ENCODE peak calls at places on chromosomes 6 and 20, in five cellular contexts. O is GM06990, K is IMR-90, T is endodermal cell, C is neural progenitor cell. F is an unnamed sample. For H3K27me3, the result is how much of the 10 kb centered on the place peaks cover.

GRCh38 chr6:7787137-7787575 is 61.3 kb downstream of the BMP6 start:
- DNase-seq in K (peak), T (no peak), C (no peak), O (no peak), F (no peak)

GRCh38 chr6:157456524-157456829 is 75.5 kb downstream of the ZDHHC14 start:
- DNase-seq in T (no peak), O (no peak), C (no peak), K (no peak), F (no peak)

GRCh38 chr6:786946-787763 is 94.2 kb upstream of the EXOC2 start:
- DNase-seq in T (peak), C (peak), O (no peak), K (peak), F (no peak)

GRCh38 chr20:38133680-38134426 is 31.2 kb downstream of the TGM2 start:
- DNase-seq in O (no peak), K (no peak), T (no peak), C (no peak), F (no peak)

GRCh38 chr6:31225735-31226134 is 46.2 kb downstream of the HLA-C start:
- DNase-seq in T (no peak), O (no peak), C (no peak), K (no peak), F (no peak)

GRCh38 chr6:57252975-57253374 is 30.9 kb upstream of the RAB23 start:
- DNase-seq in T (no peak), K (peak), O (no peak), C (no peak), F (no peak)

GRCh38 chr6:157710604-157711003 is 112.4 kb upstream of the SNX9 start:
- DNase-seq in T (peak), O (no peak), K (no peak), C (no peak), F (no peak)

GRCh38 chr6:141265748-141266647 is 866.7 kb upstream of the GJE1 start:
- DNase-seq in K (no peak), O (no peak), C (no peak), T (no peak), F (no peak)

GRCh38 chr20:10448270-10449156 is 13.4 kb downstream of the SLX4IP start:
- DNase-seq in K (peak), C (peak), O (no peak), T (peak), F (no peak)

GRCh38 chr20:14888172-14888571 is 550.8 kb upstream of the FLRT3 start:
- DNase-seq in K (no peak), T (no peak), C (no peak), O (no peak), F (no peak)

GRCh38 chr20:35145141-35145564 is 2.0 kb downstream of the EDEM2 start:
- DNase-seq in T (peak), K (peak), O (no peak), C (peak), F (no peak)

GRCh38 chr6:31042801-31043200 is 32.5 kb downstream of the MUC22 start:
- DNase-seq in O (no peak), K (peak), T (peak), C (peak), F (peak)

GRCh38 chr6:91539451-91539850 is 952.6 kb upstream of the MAP3K7 start:
- DNase-seq in K (no peak), T (no peak), O (no peak), C (no peak), F (no peak)

GRCh38 chr6:116763871-116764270 is 1.6 kb downstream of the FAM162B start:
- DNase-seq in C (no peak), O (no peak), T (no peak), K (peak), F (no peak)

GRCh38 chr20:25739615-25740320 is 43.1 kb upstream of the ZNF337 start:
- DNase-seq in O (no peak), T (no peak), C (no peak), K (peak), F (no peak)

GRCh38 chr6:33168202-33168601 is 24.1 kb downstream of the COL11A2 start:
- DNase-seq in T (no peak), K (no peak), C (no peak), O (no peak), F (no peak)

GRCh38 chr20:25057234-25058050 is 497 bp downstream of the ACSS1 start:
- DNase-seq in T (peak), O (peak), C (peak), K (peak), F (peak)

GRCh38 chr6:27617700-27618689 is 145.1 kb upstream of the ZNF184 start:
- DNase-seq in C (peak), K (peak), T (peak), O (no peak), F (no peak)

GRCh38 chr6:140205795-140206593 is 831.5 kb upstream of the CITED2 start:
- DNase-seq in O (no peak), K (no peak), T (no peak), C (no peak), F (no peak)

GRCh38 chr6:3913077-3913957 is 64.1 kb downstream of the FAM50B start:
- DNase-seq in C (no peak), K (peak), O (no peak), T (peak), F (no peak)

GRCh38 chr6:15872252-15873103 is 209.7 kb upstream of the DTNBP1 start:
- DNase-seq in C (no peak), O (no peak), T (no peak), K (no peak), F (no peak)

GRCh38 chr6:2193931-2194330 is 51.5 kb downstream of the GMDS start:
- DNase-seq in C (no peak), K (no peak), T (no peak), O (no peak), F (no peak)

GRCh38 chr6:14658909-14659561 is 541.5 kb downstream of the CD83 start:
- DNase-seq in O (no peak), K (peak), T (peak), C (no peak), F (no peak)

DNA sequence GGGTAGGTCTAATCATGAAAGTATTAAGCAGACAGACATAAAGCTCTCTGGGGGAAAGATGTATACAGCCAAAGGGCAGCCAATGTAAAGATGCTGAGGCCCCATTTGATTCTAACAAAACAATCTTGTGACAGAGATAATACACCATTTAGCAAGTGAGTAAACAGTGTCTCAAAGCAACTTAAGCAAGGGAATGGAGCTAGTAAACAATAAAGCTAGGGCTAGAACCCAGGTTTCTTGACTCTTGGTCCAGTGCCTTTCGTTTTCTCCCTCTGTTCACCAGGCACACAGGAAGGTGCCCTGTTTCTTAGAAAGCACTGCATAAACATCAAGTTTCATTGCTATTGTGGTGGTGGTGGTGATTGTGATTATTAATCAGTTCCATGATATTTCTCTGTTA is 5.1 kb downstream of the ELOVL2 start:
- DNase-seq in O (no peak), C (no peak), K (no peak), T (no peak), F (no peak)
- H3K27me3 ChIP-seq in O (under half), C (half or more), K (under half), T (under half), F (under half)

GRCh38 chr20:21513881-21514540 is at the start of gene NKX2-2:
- DNase-seq in T (peak), C (peak), K (no peak), O (no peak), F (no peak)

GRCh38 chr20:21511850-21512633 is 1.8 kb downstream of the NKX2-2 start:
- DNase-seq in C (peak), T (peak), K (no peak), O (no peak), F (no peak)

GRCh38 chr20:21511485-21511849 is 2.4 kb downstream of the NKX2-2 start:
- DNase-seq in O (no peak), K (no peak), C (peak), T (peak), F (no peak)

GRCh38 chr20:21513181-21513663 is 642 bp downstream of the NKX2-2 start:
- DNase-seq in T (peak), K (no peak), O (no peak), C (peak), F (no peak)

DNA sequence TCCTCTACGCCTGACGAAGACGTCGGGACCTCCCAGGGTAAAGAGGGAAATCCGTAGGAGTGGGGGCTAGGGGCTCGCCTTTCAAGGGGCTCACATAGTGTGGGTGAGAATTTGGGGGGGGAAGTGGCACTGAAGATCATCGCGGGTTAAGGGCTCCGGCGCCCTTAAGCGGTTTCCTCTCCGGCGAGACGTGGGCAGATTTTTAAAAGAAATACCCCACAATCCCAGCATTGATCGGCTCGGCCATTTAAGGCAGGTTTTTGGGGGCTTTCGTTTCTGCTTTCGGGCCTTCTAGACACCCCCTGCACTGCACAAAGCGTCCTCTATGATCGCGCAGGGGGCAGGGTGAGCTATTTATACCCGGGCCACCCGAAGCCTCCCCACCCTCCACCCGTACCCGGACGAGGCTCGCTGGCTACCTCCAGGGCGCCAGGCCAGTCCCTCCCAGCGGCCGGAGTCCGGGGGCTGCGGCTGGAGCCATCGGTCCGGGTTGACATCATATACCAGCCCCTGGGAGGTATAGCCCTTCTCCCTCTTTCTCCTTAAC is 1.2 kb downstream of the NKX2-2 start:
- DNase-seq in K (no peak), T (peak), O (no peak), C (peak), F (no peak)
- H3K27me3 ChIP-seq in K (half or more), T (half or more), O (under half), C (half or more), F (half or more)

DNA sequence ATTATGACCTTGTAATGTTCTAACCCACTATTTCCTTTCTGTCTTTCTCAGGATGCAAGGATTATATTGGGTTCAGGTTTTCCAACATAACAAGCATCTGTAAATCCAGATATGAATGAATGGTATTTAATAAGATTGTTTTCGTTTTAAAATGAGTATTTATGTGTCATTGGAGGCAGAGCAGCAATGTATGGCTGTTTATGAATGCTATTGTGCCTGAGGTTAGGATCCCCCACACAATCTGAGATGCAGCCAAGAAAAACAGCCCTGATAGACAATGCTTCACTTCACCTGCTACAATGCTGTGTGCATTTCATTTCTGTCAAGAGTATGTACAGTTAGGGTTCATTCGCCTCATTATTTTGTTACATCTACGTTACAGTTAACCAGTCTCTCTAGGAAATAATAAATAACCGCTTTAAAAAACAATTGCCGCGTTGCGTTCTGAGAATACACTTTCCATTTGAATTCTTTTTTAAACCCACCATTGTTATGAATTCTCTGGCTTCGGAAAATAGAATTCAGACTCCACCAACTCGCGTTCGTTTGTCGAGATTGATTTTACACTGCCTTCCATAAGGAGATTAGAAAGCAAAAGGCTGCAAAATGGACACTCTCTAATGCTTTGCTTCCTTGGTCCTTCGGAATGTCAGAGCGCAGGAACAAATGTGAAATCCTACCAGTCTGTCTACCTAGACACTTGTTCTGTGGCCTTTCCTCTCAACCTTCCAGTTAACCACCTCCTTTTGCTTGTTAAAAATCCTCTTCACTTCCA is 19.5 kb downstream of the TFAP2A start:
- DNase-seq in C (peak), O (no peak), T (no peak), K (no peak), F (no peak)
- H3K27me3 ChIP-seq in C (half or more), O (under half), T (half or more), K (half or more), F (half or more)

GRCh38 chr20:214383-214782 is 12.7 kb upstream of the DEFB129 start:
- DNase-seq in T (no peak), O (no peak), C (no peak), K (no peak), F (no peak)
- H3K27me3 ChIP-seq in T (half or more), O (under half), C (half or more), K (under half), F (under half)

DNA sequence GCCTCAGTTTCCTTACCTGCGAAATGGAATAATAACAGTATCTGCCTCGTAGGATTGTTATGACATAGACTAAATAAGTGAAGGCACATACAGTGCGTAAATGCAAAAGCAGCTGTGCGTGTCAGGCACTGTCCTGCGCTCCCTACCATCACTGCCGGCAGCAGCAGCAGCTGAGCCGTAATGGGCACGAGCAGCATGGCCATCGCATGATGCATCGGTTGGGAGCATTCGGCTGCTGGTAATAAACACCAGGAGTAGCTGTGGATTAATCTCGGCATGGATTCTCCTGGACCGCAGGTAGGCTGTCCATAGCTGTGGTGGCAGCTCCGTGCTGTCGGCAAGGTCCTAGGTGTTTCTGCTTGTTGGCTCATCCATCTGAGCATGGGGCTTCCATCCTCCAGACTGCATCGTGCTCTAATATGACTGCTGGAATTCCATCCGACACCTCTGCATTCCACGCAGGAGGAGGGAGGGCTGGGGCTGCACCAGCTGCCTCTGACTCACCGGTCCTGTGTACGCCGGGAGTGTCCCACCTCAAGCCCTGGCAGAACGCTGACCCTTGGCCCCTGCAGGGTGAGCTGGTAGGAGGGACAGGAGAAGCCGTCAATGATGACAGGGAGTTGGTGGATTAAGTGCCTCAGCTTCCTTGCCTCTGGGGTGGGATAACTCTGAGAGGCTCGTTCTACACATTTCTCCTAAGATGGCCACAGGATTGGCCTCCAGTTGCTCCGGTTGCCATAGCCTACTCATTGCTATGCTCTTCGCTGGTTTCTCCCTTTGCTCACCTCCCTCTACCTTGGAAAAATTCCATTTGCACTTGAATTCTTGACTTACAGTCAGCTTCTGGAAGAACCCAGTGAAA is 100.9 kb upstream of the PMEPA1 start:
- DNase-seq in O (no peak), C (peak), K (no peak), T (no peak), F (no peak)
- H3K27me3 ChIP-seq in O (under half), C (under half), K (under half), T (under half), F (under half)

DNA sequence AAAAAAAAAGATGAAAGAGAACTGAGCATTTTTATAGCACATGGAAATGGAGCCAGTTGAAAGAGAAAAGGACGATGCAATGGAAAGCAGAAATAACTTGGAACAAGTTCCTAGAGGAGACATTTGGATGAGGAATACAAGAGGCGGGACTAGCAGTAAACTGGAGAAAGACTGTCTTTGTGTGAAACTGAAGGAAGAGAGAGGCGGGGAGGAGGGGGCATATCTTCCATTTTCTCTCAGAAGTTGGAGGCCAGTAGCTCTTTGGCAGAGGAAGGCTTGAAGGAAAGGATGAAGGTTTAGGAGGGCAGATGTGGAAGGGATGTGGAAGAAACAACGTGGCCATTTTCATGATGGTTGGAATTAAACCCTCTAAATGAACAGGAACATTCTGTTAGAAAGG is 33.0 kb upstream of the ADGRF1 start:
- DNase-seq in K (no peak), O (no peak), T (no peak), C (no peak), F (no peak)
- H3K27me3 ChIP-seq in K (under half), O (under half), T (under half), C (under half), F (under half)

GRCh38 chr6:165970001-165970400 is 197.7 kb downstream of the TBXT start:
- DNase-seq in O (no peak), T (no peak), C (no peak), K (no peak), F (no peak)

GRCh38 chr6:165973473-165973872 is 194.2 kb downstream of the TBXT start:
- DNase-seq in K (no peak), C (no peak), O (no peak), T (no peak), F (no peak)

GRCh38 chr6:165974817-165975216 is 192.8 kb downstream of the TBXT start:
- DNase-seq in K (no peak), T (no peak), C (no peak), O (no peak), F (no peak)

GRCh38 chr6:165971202-165971601 is 196.4 kb downstream of the TBXT start:
- DNase-seq in O (no peak), T (no peak), K (no peak), C (no peak), F (no peak)

GRCh38 chr6:165972139-165972802 is 195.4 kb downstream of the TBXT start:
- DNase-seq in T (no peak), K (no peak), C (no peak), O (no peak), F (no peak)
- H3K27me3 ChIP-seq in T (under half), K (under half), C (under half), O (under half), F (under half)

DNA sequence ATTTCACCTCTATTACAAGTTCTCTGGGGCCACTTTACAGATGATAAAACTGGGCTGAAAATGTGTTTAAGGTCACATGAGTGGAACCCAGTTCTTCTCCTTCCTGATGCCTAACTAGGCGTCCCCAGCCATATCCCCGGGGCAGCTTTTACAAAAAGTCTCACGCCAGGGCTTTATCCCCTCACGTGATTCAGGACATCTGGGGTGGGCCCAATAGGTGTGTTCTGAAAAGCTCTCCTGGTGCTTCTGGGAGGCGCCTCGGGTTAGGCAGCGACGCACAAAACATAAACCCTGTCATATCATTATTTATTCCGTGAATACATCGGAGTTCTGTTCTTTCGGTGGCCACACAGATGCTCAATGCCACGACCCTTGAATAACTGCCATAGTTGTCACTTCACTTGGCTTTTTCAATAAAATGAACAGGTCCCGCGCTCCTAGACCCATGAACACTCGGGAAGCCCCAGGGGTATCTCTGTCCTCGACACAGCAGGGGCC is 32.1 kb downstream of the SF3B5 start:
- DNase-seq in C (peak), T (peak), K (no peak), O (no peak), F (no peak)
- H3K27me3 ChIP-seq in C (half or more), T (half or more), K (half or more), O (under half), F (under half)

GRCh38 chr20:60629206-60629605 is 622.9 kb upstream of the CDH4 start:
- DNase-seq in K (no peak), C (no peak), O (no peak), T (no peak), F (no peak)
- H3K27me3 ChIP-seq in K (under half), C (under half), O (under half), T (under half), F (under half)

F was measured in CD4-positive, alpha-beta T cell.